ENCODE peak calls at places on chromosomes 12 and 14, in eight cellular contexts. E is astrocyte; O is psoas muscle; C is mammary epithelial cell; Z is left lung; P is body of pancreas; K is PC-9; Q is CD4-positive, alpha-beta T cell. W is an unnamed sample.

GRCh38 chr12:27610380-27610779 is 85.9 kb upstream of the REP15 start:
- DNase-seq in E (peak), O (no peak), C (peak), Z (no peak), P (no peak), K (no peak), Q (no peak), W (no peak)

GRCh38 chr12:125245601-125246345 is 180.5 kb downstream of the AACS start:
- DNase-seq in E (no peak), O (no peak), C (no peak), Z (no peak), P (no peak), K (no peak), Q (no peak), W (no peak)

GRCh38 chr12:92827836-92828431 is 101.2 kb downstream of the EEA1 start:
- DNase-seq in E (peak), O (no peak), C (peak), Z (no peak), P (peak), K (peak), Q (no peak), W (no peak)

GRCh38 chr12:11707535-11707934 is 58.1 kb downstream of the ETV6 start:
- DNase-seq in E (no peak), O (no peak), C (no peak), Z (no peak), P (peak), K (no peak), Q (no peak), W (no peak)

GRCh38 chr12:122081697-122082221 is 3.2 kb downstream of the MLXIP start:
- DNase-seq in E (no peak), O (no peak), C (peak), Z (peak), P (peak), K (no peak), Q (peak), W (no peak)

GRCh38 chr12:69167648-69168165 is 71.7 kb upstream of the CPSF6 start:
- DNase-seq in E (no peak), O (no peak), C (no peak), Z (no peak), P (no peak), K (no peak), Q (no peak), W (no peak)

GRCh38 chr12:87270894-87271293 is 758.3 kb downstream of the C12orf50 start:
- DNase-seq in E (peak), O (no peak), C (no peak), Z (no peak), P (no peak), K (no peak), Q (no peak), W (no peak)

GRCh38 chr12:45695035-45695434 is 34.5 kb upstream of the ARID2 start:
- DNase-seq in E (peak), O (no peak), C (no peak), Z (no peak), P (peak), K (no peak), Q (no peak), W (no peak)

GRCh38 chr14:31127690-31128089 is 79.9 kb downstream of the HECTD1 start:
- DNase-seq in E (no peak), O (no peak), C (peak), Z (no peak), P (no peak), K (no peak), Q (no peak), W (no peak)

GRCh38 chr12:53820503-53820902 is 68.7 kb upstream of the CISTR start:
- DNase-seq in E (no peak), O (no peak), C (peak), Z (no peak), P (no peak), K (no peak), Q (no peak), W (no peak)

GRCh38 chr14:64074961-64075619 is 219.1 kb downstream of the ESR2 start:
- DNase-seq in E (peak), O (no peak), C (peak), Z (no peak), P (no peak), K (no peak), Q (no peak), W (no peak)

GRCh38 chr12:110917467-110917866 is 2.9 kb downstream of the MYL2 start:
- DNase-seq in E (peak), O (no peak), C (peak), Z (no peak), P (no peak), K (peak), Q (no peak), W (no peak)

GRCh38 chr12:125356111-125356510 is 290.9 kb downstream of the AACS start:
- DNase-seq in E (no peak), O (no peak), C (no peak), Z (no peak), P (no peak), K (no peak), Q (no peak), W (no peak)

GRCh38 chr14:21825147-21825743 is 151.6 kb upstream of the OR4E1 start:
- DNase-seq in E (no peak), O (no peak), C (peak), Z (no peak), P (no peak), K (no peak), Q (no peak), W (no peak)

GRCh38 chr14:20732477-20732876 is 13.2 kb upstream of the EDDM3A start:
- DNase-seq in E (no peak), O (no peak), C (no peak), Z (no peak), P (no peak), K (no peak), Q (no peak), W (no peak)

GRCh38 chr12:118103601-118104382 is at the start of gene VSIG10:
- DNase-seq in E (peak), O (peak), C (peak), Z (peak), P (peak), K (peak), Q (peak), W (no peak)

GRCh38 chr14:63383776-63384367 is 65.1 kb upstream of the GPHB5 start:
- DNase-seq in E (no peak), O (no peak), C (no peak), Z (no peak), P (no peak), K (no peak), Q (no peak), W (no peak)

GRCh38 chr12:59940676-59941342 is 345.0 kb downstream of the SLC16A7 start:
- DNase-seq in E (no peak), O (no peak), C (no peak), Z (no peak), P (no peak), K (no peak), Q (no peak), W (no peak)

GRCh38 chr12:102425109-102426009 is 55.0 kb downstream of the IGF1 start:
- DNase-seq in E (no peak), O (no peak), C (no peak), Z (no peak), P (no peak), K (no peak), Q (no peak), W (no peak)

GRCh38 chr12:120940799-120941198 is 36.6 kb upstream of the SPPL3 start:
- DNase-seq in E (peak), O (peak), C (no peak), Z (no peak), P (no peak), K (no peak), Q (no peak), W (no peak)

GRCh38 chr14:54603362-54603761 is 36.4 kb downstream of the SAMD4A start:
- DNase-seq in E (peak), O (no peak), C (peak), Z (no peak), P (no peak), K (peak), Q (no peak), W (no peak)

GRCh38 chr14:87869619-87870583 is 123.1 kb downstream of the GALC start:
- DNase-seq in E (peak), O (no peak), C (peak), Z (no peak), P (no peak), K (no peak), Q (no peak), W (peak)

GRCh38 chr12:19945559-19946485 is 422.5 kb upstream of the PDE3A start:
- DNase-seq in E (peak), O (no peak), C (no peak), Z (no peak), P (no peak), K (no peak), Q (no peak), W (peak)

GRCh38 chr12:75571651-75572050 is 60.2 kb upstream of the KRR1 start:
- DNase-seq in E (no peak), O (no peak), C (peak), Z (no peak), P (no peak), K (no peak), Q (no peak), W (no peak)

GRCh38 chr12:25459541-25459951 is 93.5 kb downstream of the LMNTD1 start:
- DNase-seq in E (no peak), O (no peak), C (no peak), Z (no peak), P (no peak), K (no peak), Q (no peak), W (no peak)

GRCh38 chr12:25455696-25456095 is 97.4 kb downstream of the LMNTD1 start:
- DNase-seq in E (peak), O (no peak), C (no peak), Z (no peak), P (no peak), K (no peak), Q (no peak), W (no peak)

GRCh38 chr12:25456474-25456873 is 96.6 kb downstream of the LMNTD1 start:
- DNase-seq in E (no peak), O (no peak), C (no peak), Z (no peak), P (no peak), K (no peak), Q (no peak), W (no peak)

GRCh38 chr12:25463005-25463404 is 90.1 kb downstream of the LMNTD1 start:
- DNase-seq in E (no peak), O (no peak), C (no peak), Z (no peak), P (no peak), K (no peak), Q (no peak), W (no peak)

DNA sequence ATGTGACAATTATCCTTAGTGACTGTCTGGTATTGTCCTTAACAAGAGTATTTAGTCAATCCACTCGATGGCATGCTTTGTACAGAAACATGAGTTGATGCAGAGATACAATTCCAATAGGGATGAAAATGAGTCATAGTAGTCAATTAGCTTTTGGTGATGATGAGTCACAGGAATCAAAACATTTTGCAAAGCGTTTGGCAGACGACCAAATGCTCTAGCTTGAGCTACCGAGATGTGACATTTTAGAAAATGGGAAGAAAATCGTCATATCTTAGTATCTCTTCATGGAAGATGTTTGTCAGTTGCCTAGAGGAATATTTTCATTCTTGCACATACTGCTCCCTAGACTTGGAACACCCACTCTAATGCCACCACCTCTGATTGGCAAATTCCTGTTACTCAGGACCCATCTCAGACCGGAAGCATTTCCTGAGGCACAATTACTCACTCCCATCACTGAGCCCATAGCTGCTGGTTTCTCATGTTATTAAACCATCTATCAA is 95.0 kb downstream of the LMNTD1 start:
- DNase-seq in E (peak), O (no peak), C (peak), Z (no peak), P (peak), K (peak), Q (no peak), W (peak)
- H3K27ac ChIP-seq in E (peak), O (no peak), C (peak), Z (no peak), P (no peak), K (peak), Q (no peak), W (no peak)

GRCh38 chr12:129052373-129052772 is 199.1 kb downstream of the GLT1D1 start:
- DNase-seq in E (peak), O (no peak), C (no peak), Z (no peak), P (no peak), K (no peak), Q (no peak), W (no peak)
- TF ChIP-seq CTCF in E (no peak), O (no peak), C (no peak), Z (no peak), P (no peak), K (no peak), Q (no peak), W (no peak)

GRCh38 chr12:51591020-51591901 is at the start of gene SCN8A:
- DNase-seq in E (peak), O (peak), C (no peak), Z (peak), P (peak), K (no peak), Q (peak), W (no peak)
- H3K27ac ChIP-seq in E (peak), O (no peak), C (no peak), Z (no peak), P (peak), K (no peak), Q (no peak), W (peak)

DNA sequence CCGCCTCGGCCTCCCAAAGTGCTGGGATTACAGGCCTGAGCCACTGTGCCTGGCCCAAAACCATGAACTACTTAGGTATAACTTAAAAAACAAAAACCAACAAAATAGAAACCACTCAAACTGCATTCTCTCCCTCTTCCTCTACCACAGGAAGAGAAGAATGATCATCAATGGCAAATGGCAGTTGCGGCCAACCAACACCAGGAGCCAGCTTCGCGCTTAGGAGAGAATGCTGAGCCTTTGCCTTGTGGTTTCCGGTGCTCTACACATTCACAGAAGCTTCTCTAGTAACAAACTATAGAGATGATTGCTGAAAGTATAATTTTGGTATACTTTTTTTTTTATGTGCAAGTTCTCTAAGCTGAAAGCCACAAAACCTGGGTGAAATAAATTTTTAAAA is 17.1 kb downstream of the CATSPERB start:
- DNase-seq in E (no peak), O (no peak), C (no peak), Z (no peak), P (no peak), K (no peak), Q (peak), W (no peak)
- TF ChIP-seq CTCF in E (no peak), O (no peak), C (no peak), Z (no peak), P (no peak), K (no peak), Q (peak), W (no peak)

DNA sequence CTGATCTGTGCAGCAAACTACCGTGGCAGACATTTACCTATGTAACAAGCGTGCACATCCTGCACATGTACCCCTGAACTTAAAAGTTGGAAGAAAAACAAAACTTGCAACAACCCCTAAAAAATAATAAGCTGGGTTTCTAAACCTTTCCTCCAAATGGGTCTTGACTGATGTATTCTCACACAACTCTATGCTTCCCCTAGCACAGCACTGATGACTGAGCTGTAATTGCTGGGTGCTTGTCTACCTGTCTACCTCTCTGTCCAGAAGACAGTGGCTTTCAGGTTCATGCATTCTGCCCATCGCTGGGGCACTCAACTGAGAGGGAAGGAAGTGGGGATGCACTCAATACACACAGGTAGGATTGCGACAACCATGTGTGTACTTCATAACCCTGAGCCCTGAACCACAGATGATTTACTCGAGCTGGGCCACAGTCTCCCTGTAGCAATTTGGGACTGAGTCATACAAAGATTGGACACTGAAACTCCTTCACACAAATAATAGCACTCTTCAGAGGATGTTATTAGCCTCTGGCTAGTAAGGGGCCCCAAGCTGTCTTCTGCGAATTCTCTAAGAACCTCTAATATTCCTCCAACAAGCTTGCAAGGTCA is 44.8 kb upstream of the TMPO start:
- DNase-seq in E (no peak), O (no peak), C (peak), Z (no peak), P (no peak), K (no peak), Q (no peak), W (no peak)
- H3K27ac ChIP-seq in E (no peak), O (no peak), C (no peak), Z (no peak), P (peak), K (no peak), Q (no peak), W (no peak)

GRCh38 chr14:72643317-72643801 is 250.5 kb downstream of the DPF3 start:
- DNase-seq in E (peak), O (peak), C (peak), Z (no peak), P (no peak), K (no peak), Q (no peak), W (peak)
- TF ChIP-seq CTCF in E (no peak), O (no peak), C (no peak), Z (no peak), P (no peak), K (no peak), Q (no peak), W (peak)

W was measured in AG04450.